ENCODE peak calls at places on chromosome X, in ten cellular contexts. G is CD4-positive, alpha-beta T cell; S is IMR-90; C is hepatocyte; E is fibroblast of lung; T is H9; U is A549; R is heart left ventricle; Q is endodermal cell; V is right lobe of liver. W is an unnamed sample.
A peak's percentile ranks its signal among the peaks of the same experiment; 100 is the strongest.

GRCh38 chrX:113545040-113545439 is 704.4 kb upstream of the AMOT start:
- DNase-seq in G (no peak), S (no peak), C (no peak), E (no peak), T (no peak), U (no peak), R (no peak), Q (no peak), V (no peak), W (no peak)

GRCh38 chrX:107710617-107711391 is 64.8 kb downstream of the TSC22D3 start:
- DNase-seq in G (peak; percentile 43), S (peak; percentile 93), C (peak; percentile 94), E (peak; percentile 96), T (no peak), U (peak; percentile 84), R (peak; percentile 43), Q (peak; percentile 73), V (no peak), W (peak; percentile 63)

GRCh38 chrX:49761481-49761880 is 65.7 kb upstream of the PAGE1 start:
- DNase-seq in G (no peak), S (peak; percentile 12), C (peak; percentile 31), E (peak; percentile 7), T (no peak), U (peak; percentile 11), R (no peak), Q (no peak), V (no peak), W (no peak)

GRCh38 chrX:153925739-153926593 is at the start of gene ARHGAP4:
- DNase-seq in G (peak; percentile 25), S (no peak), C (no peak), E (no peak), T (peak; percentile 39), U (no peak), R (no peak), Q (no peak), V (peak; percentile 36), W (no peak)

GRCh38 chrX:120293015-120293414 is 18.2 kb downstream of the TMEM255A start:
- DNase-seq in G (no peak), S (no peak), C (no peak), E (no peak), T (no peak), U (no peak), R (no peak), Q (no peak), V (no peak), W (no peak)

GRCh38 chrX:56233682-56234081 is 1.5 kb downstream of the KLF8 start:
- DNase-seq in G (no peak), S (no peak), C (peak; percentile 50), E (peak; percentile 41), T (peak; percentile 84), U (peak; percentile 5), R (peak; percentile 43), Q (peak; percentile 85), V (peak; percentile 21), W (no peak)

GRCh38 chrX:120672389-120672788 is 42.5 kb upstream of the C1GALT1C1 start:
- DNase-seq in G (no peak), S (peak; percentile 64), C (peak; percentile 8), E (peak; percentile 91), T (no peak), U (peak; percentile 86), R (peak; percentile 23), Q (no peak), V (peak; percentile 59), W (peak; percentile 51)

GRCh38 chrX:131633285-131633917 is 89.5 kb downstream of the OR13H1 start:
- DNase-seq in G (peak; percentile 5), S (peak; percentile 41), C (peak; percentile 76), E (peak; percentile 65), T (peak; percentile 60), U (peak; percentile 65), R (peak; percentile 22), Q (peak; percentile 83), V (peak; percentile 40), W (peak; percentile 12)

GRCh38 chrX:68936186-68936585 is 107.4 kb downstream of the EFNB1 start:
- DNase-seq in G (no peak), S (no peak), C (no peak), E (no peak), T (no peak), U (no peak), R (no peak), Q (peak; percentile 26), V (no peak), W (no peak)

GRCh38 chrX:2159393-2159792 is 341.4 kb downstream of the DHRSX start:
- DNase-seq in G (no peak), S (no peak), C (no peak), E (no peak), T (no peak), U (no peak), R (no peak), Q (no peak), V (no peak), W (no peak)

GRCh38 chrX:5748751-5749150 is 479.9 kb downstream of the NLGN4X start:
- DNase-seq in G (no peak), S (no peak), C (peak; percentile 6), E (no peak), T (no peak), U (no peak), R (no peak), Q (no peak), V (no peak), W (no peak)

GRCh38 chrX:111098874-111099273 is 2.9 kb downstream of the PAK3 start:
- DNase-seq in G (peak; percentile 50), S (peak; percentile 11), C (peak; percentile 77), E (peak; percentile 3), T (peak; percentile 87), U (peak; percentile 47), R (no peak), Q (peak; percentile 95), V (peak; percentile 45), W (no peak)

GRCh38 chrX:12978205-12979010 is 3.5 kb downstream of the TMSB4X start:
- DNase-seq in G (peak; percentile 83), S (peak; percentile 88), C (peak; percentile 75), E (peak; percentile 79), T (peak; percentile 76), U (peak; percentile 81), R (no peak), Q (peak; percentile 91), V (peak; percentile 40), W (no peak)

GRCh38 chrX:46637937-46638336 is 64.4 kb downstream of the CHST7 start:
- DNase-seq in G (no peak), S (peak; percentile 39), C (no peak), E (no peak), T (no peak), U (no peak), R (no peak), Q (no peak), V (no peak), W (peak; percentile 23)

GRCh38 chrX:46860536-46860935 is 23.7 kb downstream of the RP2 start:
- DNase-seq in G (no peak), S (no peak), C (no peak), E (no peak), T (no peak), U (no peak), R (no peak), Q (no peak), V (no peak), W (no peak)

GRCh38 chrX:119692241-119693031 is 532 bp downstream of the SEPTIN6 start:
- DNase-seq in G (peak; percentile 57), S (peak; percentile 48), C (peak; percentile 36), E (peak; percentile 74), T (peak; percentile 34), U (peak; percentile 37), R (peak; percentile 41), Q (peak; percentile 73), V (peak; percentile 52), W (peak; percentile 38)

GRCh38 chrX:19007011-19007410 is 23.1 kb upstream of the PHKA2 start:
- DNase-seq in G (no peak), S (no peak), C (no peak), E (no peak), T (no peak), U (no peak), R (no peak), Q (no peak), V (no peak), W (no peak)

GRCh38 chrX:123081766-123082165 is 102.3 kb upstream of the GRIA3 start:
- DNase-seq in G (no peak), S (no peak), C (no peak), E (no peak), T (no peak), U (no peak), R (no peak), Q (no peak), V (no peak), W (no peak)

GRCh38 chrX:790780-791360 is 160.3 kb downstream of the SHOX start:
- DNase-seq in G (no peak), S (no peak), C (no peak), E (no peak), T (no peak), U (no peak), R (no peak), Q (peak; percentile 70), V (no peak), W (no peak)
- H3K27ac ChIP-seq in G (no peak overlapping the region), S (no peak overlapping the region), C (no peak overlapping the region), E (no peak overlapping the region), T (peak overlapping the region; percentile 89), U (no peak overlapping the region), R (no peak overlapping the region), Q (peak overlapping the region; percentile 75), V (no peak overlapping the region), W (no peak overlapping the region)

DNA sequence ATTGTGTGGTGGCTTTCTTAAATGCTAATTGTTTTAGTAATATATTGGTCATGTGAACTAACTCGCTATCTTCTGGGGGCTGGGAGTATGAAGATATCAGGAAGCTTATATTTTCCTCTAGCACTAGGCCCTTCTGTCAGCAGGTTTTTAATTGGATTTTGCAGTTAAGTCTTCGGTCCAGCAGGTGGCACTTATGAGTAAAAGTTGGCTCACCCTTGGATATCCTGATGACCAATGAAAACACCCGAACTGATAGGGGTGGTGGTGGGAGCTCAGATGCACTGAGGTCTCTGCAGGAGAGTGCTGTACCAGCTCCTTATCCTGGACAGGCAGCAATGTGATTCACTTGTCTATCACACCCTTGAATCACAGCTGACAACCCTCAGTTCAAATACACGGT is 1365.8 kb upstream of the DIAPH2 start:
- DNase-seq in G (no peak), S (no peak), C (peak; percentile 11), E (no peak), T (peak; percentile 62), U (peak; percentile 9), R (no peak), Q (peak; percentile 77), V (no peak), W (no peak)
- TF ChIP-seq CTCF in G (no peak), S (peak; percentile 28), C (peak; percentile 15), E (no peak), T (peak; percentile 71), U (no peak), R (peak; percentile 16), Q (peak; percentile 75), V (peak; percentile 16), W (no peak)

GRCh38 chrX:17584248-17584681 is 153.0 kb upstream of the SCML1 start:
- DNase-seq in G (no peak), S (peak; percentile 60), C (no peak), E (peak; percentile 27), T (no peak), U (peak; percentile 21), R (no peak), Q (no peak), V (no peak), W (no peak)
- H3K27ac ChIP-seq in G (no peak overlapping the region), S (peak overlapping the region; percentile 72), C (no peak overlapping the region), E (no peak overlapping the region), T (no peak overlapping the region), U (peak overlapping the region; percentile 68), R (no peak overlapping the region), Q (no peak overlapping the region), V (no peak overlapping the region), W (no peak overlapping the region)

DNA sequence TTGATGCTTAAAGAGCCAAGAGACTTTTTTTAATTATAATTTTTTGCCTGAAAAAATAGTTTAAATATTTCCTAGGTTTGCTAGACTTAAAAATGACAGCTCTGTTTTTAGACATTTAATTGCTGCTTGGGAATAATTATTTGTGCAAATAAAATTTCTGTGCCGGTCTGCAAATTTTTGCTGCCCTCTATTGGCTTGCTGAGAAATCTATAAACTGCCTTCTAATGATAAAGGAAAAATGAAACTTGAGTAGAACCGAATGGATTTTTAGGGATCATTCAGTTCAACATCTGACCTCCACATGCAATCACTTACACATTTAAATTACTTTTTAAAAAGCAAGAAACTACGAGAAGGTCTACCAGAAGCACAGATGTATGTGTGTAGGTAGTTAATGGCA is 434.0 kb downstream of the FAM133A start:
- DNase-seq in G (no peak), S (no peak), C (peak; percentile 6), E (no peak), T (no peak), U (no peak), R (no peak), Q (no peak), V (no peak), W (peak; percentile 0)
- TF ChIP-seq CTCF in G (no peak), S (no peak), C (peak; percentile 60), E (no peak), T (peak; percentile 58), U (no peak), R (no peak), Q (peak; percentile 61), V (peak; percentile 8), W (peak; percentile 13)

W was measured in RWPE1.